ENCODE peak calls at places on chromosomes 6 and 20, in seven cellular contexts. L is amniotic stem cell; V is HT1080; S is H54; J is activated CD4-positive, alpha-beta T cell treated with anti-CD3 and anti-CD28 coated beads, Interleukin-2, amount 50 U/mL, for 24 hours; R is anterior cingulate cortex; A is small intestine. C is an unnamed sample.

GRCh38 chr6:85404497-85405174 is 45.2 kb upstream of the NT5E start:
- DNase-seq in L (peak), V (peak), S (peak), J (no peak), R (no peak), A (peak), C (no peak)

GRCh38 chr6:135146160-135146920 is 34.8 kb upstream of the MYB start:
- DNase-seq in L (no peak), V (peak), S (no peak), J (no peak), R (no peak), A (no peak), C (no peak)

GRCh38 chr6:107786709-107787588 is 37.2 kb downstream of the SCML4 start:
- DNase-seq in L (no peak), V (no peak), S (no peak), J (no peak), R (no peak), A (peak), C (no peak)

GRCh38 chr6:30490031-30490876 is 945 bp downstream of the HLA-E start:
- DNase-seq in L (no peak), V (no peak), S (no peak), J (peak), R (no peak), A (peak), C (peak)

GRCh38 chr6:162260024-162260423 is 467.5 kb downstream of the PRKN start:
- DNase-seq in L (no peak), V (peak), S (no peak), J (no peak), R (no peak), A (no peak), C (no peak)

GRCh38 chr6:8608737-8609136 is 173.4 kb upstream of the SLC35B3 start:
- DNase-seq in L (no peak), V (no peak), S (no peak), J (no peak), R (no peak), A (no peak), C (no peak)

GRCh38 chr6:3848380-3848779 is 793 bp upstream of the FAM50B start:
- DNase-seq in L (no peak), V (no peak), S (no peak), J (no peak), R (no peak), A (no peak), C (no peak)

GRCh38 chr20:36493013-36493800 is 48.1 kb upstream of the MYL9 start:
- DNase-seq in L (no peak), V (no peak), S (no peak), J (no peak), R (no peak), A (no peak), C (no peak)

C was measured in Right ventricle myocardium inferior.